ENCODE peak calls at places on chromosomes 5 and 9, in five cellular contexts. V is T-helper 2 cell, I is NCI-H1436 treated with DMSO at 0.1 percent for 48 hours, G is left cardiac atrium, X is GM12865. L is an unnamed sample.

GRCh38 chr5:171415115-171415730 is 4.2 kb upstream of the FGF18 start:
- DNase-seq in V (no peak), I (no peak), G (no peak), X (no peak), L (no peak)

GRCh38 chr5:148989567-148989966 is 73.3 kb downstream of the SH3TC2 start:
- DNase-seq in V (no peak), I (no peak), G (no peak), X (no peak), L (no peak)

GRCh38 chr9:134171316-134172197 is 7.2 kb upstream of the RNU6ATAC start:
- DNase-seq in V (no peak), I (no peak), G (no peak), X (no peak), L (no peak)

GRCh38 chr9:113963017-113963620 is 87.0 kb downstream of the ZNF618 start:
- DNase-seq in V (no peak), I (no peak), G (peak), X (peak), L (peak)

GRCh38 chr5:57735754-57736153 is 253.1 kb upstream of the ACTBL2 start:
- DNase-seq in V (no peak), I (no peak), G (no peak), X (no peak), L (no peak)

GRCh38 chr9:129198737-129199435 is 20.8 kb upstream of the IER5L start:
- DNase-seq in V (no peak), I (no peak), G (no peak), X (no peak), L (no peak)

GRCh38 chr5:57551974-57552537 is 69.4 kb upstream of the ACTBL2 start:
- DNase-seq in V (no peak), I (no peak), G (no peak), X (no peak), L (no peak)

GRCh38 chr9:7963026-7963425 is 163.4 kb upstream of the DMAC1 start:
- DNase-seq in V (no peak), I (no peak), G (no peak), X (no peak), L (no peak)

GRCh38 chr5:171309526-171310333 is 682 bp downstream of the TLX3 start:
- DNase-seq in V (no peak), I (no peak), G (no peak), X (no peak), L (no peak)

GRCh38 chr5:141686648-141687416 is 4.8 kb upstream of the ARAP3 start:
- DNase-seq in V (no peak), I (no peak), G (no peak), X (no peak), L (no peak)

GRCh38 chr9:91766301-91766700 is 183.7 kb downstream of the ROR2 start:
- DNase-seq in V (no peak), I (peak), G (no peak), X (no peak), L (no peak)

GRCh38 chr9:110261631-110262030 is 5.3 kb upstream of the TXN start:
- DNase-seq in V (no peak), I (no peak), G (no peak), X (no peak), L (no peak)

GRCh38 chr5:67752357-67752708 is 463.2 kb upstream of the PIK3R1 start:
- DNase-seq in V (no peak), I (no peak), G (no peak), X (no peak), L (no peak)

GRCh38 chr5:68215888-68216736 is 556 bp downstream of the PIK3R1 start:
- DNase-seq in V (peak), I (no peak), G (peak), X (peak), L (peak)

GRCh38 chr5:67969176-67969575 is 246.4 kb upstream of the PIK3R1 start:
- DNase-seq in V (no peak), I (no peak), G (no peak), X (no peak), L (no peak)

GRCh38 chr5:169013846-169014245 is 287.1 kb downstream of the SLIT3 start:
- DNase-seq in V (no peak), I (no peak), G (no peak), X (no peak), L (no peak)

GRCh38 chr5:12071455-12071854 is 167.2 kb upstream of the CTNND2 start:
- DNase-seq in V (no peak), I (no peak), G (no peak), X (no peak), L (no peak)

GRCh38 chr5:33241826-33242225 is 198.9 kb upstream of the TARS1 start:
- DNase-seq in V (no peak), I (no peak), G (peak), X (peak), L (peak)

GRCh38 chr5:158463971-158464370 is 605.0 kb upstream of the CLINT1 start:
- DNase-seq in V (no peak), I (no peak), G (peak), X (no peak), L (no peak)

GRCh38 chr9:22107646-22108045 is 98.5 kb upstream of the CDKN2B start:
- DNase-seq in V (no peak), I (no peak), G (no peak), X (no peak), L (no peak)

GRCh38 chr5:176133289-176133870 is 104.8 kb upstream of the SIMC1 start:
- DNase-seq in V (no peak), I (no peak), G (no peak), X (no peak), L (no peak)

GRCh38 chr5:111954516-111955337 is 197.7 kb upstream of the NREP start:
- DNase-seq in V (no peak), I (no peak), G (no peak), X (peak), L (no peak)

GRCh38 chr9:127525426-127526188 is 74.3 kb downstream of the LRSAM1 start:
- DNase-seq in V (no peak), I (no peak), G (no peak), X (peak), L (no peak)

GRCh38 chr9:135302329-135303279 is 177.0 kb upstream of the PPP1R26 start:
- DNase-seq in V (no peak), I (no peak), G (no peak), X (no peak), L (no peak)

GRCh38 chr5:176441921-176442323 is 6.3 kb upstream of the FAF2 start:
- DNase-seq in V (no peak), I (no peak), G (no peak), X (no peak), L (no peak)

GRCh38 chr5:156835905-156836304 is 14.2 kb upstream of the PPP1R2B start:
- DNase-seq in V (no peak), I (no peak), G (no peak), X (peak), L (no peak)

GRCh38 chr5:91072891-91073290 is 310.2 kb downstream of the ARRDC3 start:
- DNase-seq in V (no peak), I (no peak), G (no peak), X (no peak), L (no peak)

GRCh38 chr5:36242534-36243144 is 914 bp upstream of the NADK2 start:
- DNase-seq in V (no peak), I (no peak), G (no peak), X (peak), L (no peak)